ENCODE peak calls at places on chromosome 10, in six cellular contexts. V is activated CD4-positive, alpha-beta T cell treated with anti-CD3 and anti-CD28 coated beads, Interleukin-2, amount 50 U/mL, for 48 hours; C is DMS 273 treated with DMSO at 0.1 percent for 48 hours; A is mucosa of gallbladder; P is RWPE1; Z is AG04450. S is an unnamed sample.

GRCh38 chr10:124041684-124042445 is 51.5 kb downstream of the CHST15 start:
- DNase-seq in V (no peak), C (no peak), A (no peak), P (no peak), Z (no peak), S (no peak)

GRCh38 chr10:95525033-95525418 is 36.1 kb downstream of the SORBS1 start:
- DNase-seq in V (no peak), C (no peak), A (no peak), P (no peak), Z (no peak), S (no peak)

GRCh38 chr10:102200751-102201640 is 25.1 kb upstream of the ELOVL3 start:
- DNase-seq in V (no peak), C (no peak), A (no peak), P (no peak), Z (no peak), S (no peak)

GRCh38 chr10:126278846-126279245 is 109.4 kb downstream of the ADAM12 start:
- DNase-seq in V (no peak), C (no peak), A (no peak), P (no peak), Z (no peak), S (no peak)

GRCh38 chr10:12081879-12082560 is 13.3 kb downstream of the DHTKD1 start:
- DNase-seq in V (no peak), C (no peak), A (no peak), P (peak), Z (no peak), S (no peak)

GRCh38 chr10:125201108-125201524 is 40.8 kb upstream of the CTBP2 start:
- DNase-seq in V (no peak), C (no peak), A (no peak), P (peak), Z (no peak), S (no peak)

GRCh38 chr10:72694476-72695369 is 2.8 kb downstream of the MCU start:
- DNase-seq in V (no peak), C (no peak), A (peak), P (peak), Z (no peak), S (no peak)

GRCh38 chr10:24467094-24467493 is 256.6 kb downstream of the ARHGAP21 start:
- DNase-seq in V (no peak), C (no peak), A (no peak), P (no peak), Z (no peak), S (no peak)

GRCh38 chr10:132273966-132274365 is 33.8 kb downstream of the STK32C start:
- DNase-seq in V (no peak), C (no peak), A (no peak), P (no peak), Z (no peak), S (no peak)

GRCh38 chr10:27485368-27485767 is 18.7 kb upstream of the RAB18 start:
- DNase-seq in V (no peak), C (no peak), A (no peak), P (no peak), Z (no peak), S (no peak)

GRCh38 chr10:36053271-36053670 is 411.2 kb upstream of the FZD8 start:
- DNase-seq in V (no peak), C (no peak), A (no peak), P (no peak), Z (no peak), S (no peak)

GRCh38 chr10:113709221-113709838 is 29.6 kb downstream of the CASP7 start:
- DNase-seq in V (no peak), C (no peak), A (no peak), P (no peak), Z (peak), S (peak)

GRCh38 chr10:117784776-117785175 is 242.2 kb downstream of the EMX2 start:
- DNase-seq in V (no peak), C (no peak), A (no peak), P (no peak), Z (no peak), S (no peak)

GRCh38 chr10:25174461-25175230 is at the start of gene GPR158:
- DNase-seq in V (peak), C (peak), A (peak), P (peak), Z (peak), S (peak)

GRCh38 chr10:26468691-26469090 is 30.6 kb downstream of the APBB1IP start:
- DNase-seq in V (no peak), C (no peak), A (no peak), P (no peak), Z (no peak), S (no peak)

GRCh38 chr10:73641272-73642060 is at the start of gene MYOZ1:
- DNase-seq in V (no peak), C (no peak), A (no peak), P (no peak), Z (no peak), S (no peak)

GRCh38 chr10:49289480-49289879 is 9.5 kb upstream of the C10orf71 start:
- DNase-seq in V (no peak), C (no peak), A (no peak), P (no peak), Z (no peak), S (no peak)

GRCh38 chr10:65968871-65969270 is 957.0 kb upstream of the LRRTM3 start:
- DNase-seq in V (no peak), C (no peak), A (no peak), P (no peak), Z (no peak), S (no peak)

GRCh38 chr10:128326851-128327250 is 200.6 kb upstream of the MKI67 start:
- DNase-seq in V (no peak), C (no peak), A (no peak), P (no peak), Z (no peak), S (no peak)

GRCh38 chr10:43137701-43137970 is 609 bp upstream of the CSGALNACT2 start:
- DNase-seq in V (peak), C (no peak), A (peak), P (no peak), Z (no peak), S (peak)

GRCh38 chr10:14016011-14016536 is 314.6 kb downstream of the FRMD4A start:
- DNase-seq in V (no peak), C (no peak), A (peak), P (no peak), Z (no peak), S (no peak)

GRCh38 chr10:70597856-70598815 is 4.4 kb downstream of the PRF1 start:
- DNase-seq in V (no peak), C (no peak), A (no peak), P (no peak), Z (no peak), S (no peak)

GRCh38 chr10:100338434-100339036 is 8.5 kb upstream of the SCD start:
- DNase-seq in V (peak), C (no peak), A (peak), P (peak), Z (no peak), S (peak)

GRCh38 chr10:22473044-22473443 is 127.7 kb downstream of the SPAG6 start:
- DNase-seq in V (no peak), C (no peak), A (no peak), P (no peak), Z (no peak), S (no peak)

GRCh38 chr10:44627591-44628354 is 242.9 kb upstream of the CXCL12 start:
- DNase-seq in V (no peak), C (no peak), A (no peak), P (no peak), Z (peak), S (no peak)

GRCh38 chr10:60335708-60336107 is 54.0 kb downstream of the ANK3 start:
- DNase-seq in V (no peak), C (no peak), A (no peak), P (no peak), Z (no peak), S (no peak)

GRCh38 chr10:1215862-1216575 is 159.8 kb downstream of the WDR37 start:
- DNase-seq in V (no peak), C (no peak), A (no peak), P (no peak), Z (no peak), S (no peak)

GRCh38 chr10:13707156-13707881 is 120.6 kb downstream of the PRPF18 start:
- DNase-seq in V (peak), C (peak), A (peak), P (peak), Z (peak), S (peak)

S was measured in posterior cingulate gyrus.